ENCODE peak calls at places on chromosome 6, in five cellular contexts. One of them, this sample, is unnamed.

GRCh38 chr6:133502451-133503259 is 261.5 kb downstream of the EYA4 start:
- DNase-seq in HCT116: no peak
- DNase-seq in gastrocnemius medialis: peak
- DNase-seq in right lobe of liver: no peak
- DNase-seq in substantia nigra: no peak
- DNase-seq in this sample: no peak

GRCh38 chr6:116008470-116009229 is 52.0 kb downstream of the FRK start:
- DNase-seq in HCT116: peak
- DNase-seq in gastrocnemius medialis: no peak
- DNase-seq in right lobe of liver: no peak
- DNase-seq in substantia nigra: no peak
- DNase-seq in this sample: no peak

GRCh38 chr6:138691595-138692057 is 81.9 kb upstream of the CCDC28A start:
- DNase-seq in HCT116: peak
- DNase-seq in gastrocnemius medialis: no peak
- DNase-seq in right lobe of liver: no peak
- DNase-seq in substantia nigra: no peak
- DNase-seq in this sample: no peak

GRCh38 chr6:12715437-12715836 is 1.1 kb upstream of the PHACTR1 start:
- DNase-seq in HCT116: no peak
- DNase-seq in gastrocnemius medialis: no peak
- DNase-seq in right lobe of liver: no peak
- DNase-seq in substantia nigra: no peak
- DNase-seq in this sample: no peak

GRCh38 chr6:153130515-153131036 is 506 bp downstream of the RGS17 start:
- DNase-seq in HCT116: no peak
- DNase-seq in gastrocnemius medialis: no peak
- DNase-seq in right lobe of liver: no peak
- DNase-seq in substantia nigra: no peak
- DNase-seq in this sample: no peak

GRCh38 chr6:85396159-85396808 is 53.6 kb upstream of the NT5E start:
- DNase-seq in HCT116: no peak
- DNase-seq in gastrocnemius medialis: no peak
- DNase-seq in right lobe of liver: no peak
- DNase-seq in substantia nigra: no peak
- DNase-seq in this sample: no peak

GRCh38 chr6:1191141-1191630 is 120.7 kb upstream of the FOXQ1 start:
- DNase-seq in HCT116: no peak
- DNase-seq in gastrocnemius medialis: no peak
- DNase-seq in right lobe of liver: no peak
- DNase-seq in substantia nigra: no peak
- DNase-seq in this sample: no peak

GRCh38 chr6:134835998-134836397 is 113.9 kb downstream of the ALDH8A1 start:
- DNase-seq in HCT116: no peak
- DNase-seq in gastrocnemius medialis: no peak
- DNase-seq in right lobe of liver: no peak
- DNase-seq in substantia nigra: no peak
- DNase-seq in this sample: no peak

GRCh38 chr6:47464052-47464451 is 13.5 kb upstream of the CD2AP start:
- DNase-seq in HCT116: no peak
- DNase-seq in gastrocnemius medialis: no peak
- DNase-seq in right lobe of liver: no peak
- DNase-seq in substantia nigra: no peak
- DNase-seq in this sample: no peak

GRCh38 chr6:151680846-151681425 is 126.5 kb upstream of the ESR1 start:
- DNase-seq in HCT116: no peak
- DNase-seq in gastrocnemius medialis: no peak
- DNase-seq in right lobe of liver: no peak
- DNase-seq in substantia nigra: no peak
- DNase-seq in this sample: no peak

GRCh38 chr6:103680116-103680515 is 1179.6 kb downstream of the HACE1 start:
- DNase-seq in HCT116: no peak
- DNase-seq in gastrocnemius medialis: no peak
- DNase-seq in right lobe of liver: no peak
- DNase-seq in substantia nigra: no peak
- DNase-seq in this sample: no peak

GRCh38 chr6:125574604-125575003 is 174.8 kb upstream of the HEY2 start:
- DNase-seq in HCT116: no peak
- DNase-seq in gastrocnemius medialis: no peak
- DNase-seq in right lobe of liver: no peak
- DNase-seq in substantia nigra: no peak
- DNase-seq in this sample: no peak

GRCh38 chr6:162468326-162468725 is 259.2 kb downstream of the PRKN start:
- DNase-seq in HCT116: no peak
- DNase-seq in gastrocnemius medialis: no peak
- DNase-seq in right lobe of liver: no peak
- DNase-seq in substantia nigra: no peak
- DNase-seq in this sample: no peak

GRCh38 chr6:51753635-51754034 is 333.8 kb downstream of the PKHD1 start:
- DNase-seq in HCT116: no peak
- DNase-seq in gastrocnemius medialis: no peak
- DNase-seq in right lobe of liver: no peak
- DNase-seq in substantia nigra: no peak
- DNase-seq in this sample: peak

GRCh38 chr6:87912102-87912501 is 135.5 kb upstream of the SPACA1 start:
- DNase-seq in HCT116: no peak
- DNase-seq in gastrocnemius medialis: no peak
- DNase-seq in right lobe of liver: no peak
- DNase-seq in substantia nigra: no peak
- DNase-seq in this sample: no peak

GRCh38 chr6:47358440-47359225 is 48.9 kb upstream of the TNFRSF21 start:
- DNase-seq in HCT116: no peak
- DNase-seq in gastrocnemius medialis: no peak
- DNase-seq in right lobe of liver: no peak
- DNase-seq in substantia nigra: no peak
- DNase-seq in this sample: no peak

GRCh38 chr6:143806282-143807102 is 36.6 kb upstream of the LTV1 start:
- DNase-seq in HCT116: no peak
- DNase-seq in gastrocnemius medialis: no peak
- DNase-seq in right lobe of liver: no peak
- DNase-seq in substantia nigra: no peak
- DNase-seq in this sample: no peak

GRCh38 chr6:138105880-138106664 is 1.1 kb downstream of the PERP start:
- DNase-seq in HCT116: no peak
- DNase-seq in gastrocnemius medialis: no peak
- DNase-seq in right lobe of liver: no peak
- DNase-seq in substantia nigra: no peak
- DNase-seq in this sample: no peak

GRCh38 chr6:41488064-41488391 is 58.2 kb upstream of the FOXP4 start:
- DNase-seq in HCT116: no peak
- DNase-seq in gastrocnemius medialis: no peak
- DNase-seq in right lobe of liver: no peak
- DNase-seq in substantia nigra: no peak
- DNase-seq in this sample: no peak

GRCh38 chr6:129709909-129710721 is at the start of gene ARHGAP18:
- DNase-seq in HCT116: peak
- DNase-seq in gastrocnemius medialis: peak
- DNase-seq in right lobe of liver: peak
- DNase-seq in substantia nigra: peak
- DNase-seq in this sample: peak

GRCh38 chr6:85449818-85450577 is at the start of gene NT5E:
- DNase-seq in HCT116: no peak
- DNase-seq in gastrocnemius medialis: peak
- DNase-seq in right lobe of liver: peak
- DNase-seq in substantia nigra: peak
- DNase-seq in this sample: no peak

GRCh38 chr6:4936681-4937041 is 67.2 kb downstream of the RPP40 start:
- DNase-seq in HCT116: no peak
- DNase-seq in gastrocnemius medialis: no peak
- DNase-seq in right lobe of liver: no peak
- DNase-seq in substantia nigra: no peak
- DNase-seq in this sample: no peak

GRCh38 chr6:13463327-13463717 is 24.1 kb downstream of the GFOD1 start:
- DNase-seq in HCT116: no peak
- DNase-seq in gastrocnemius medialis: no peak
- DNase-seq in right lobe of liver: no peak
- DNase-seq in substantia nigra: no peak
- DNase-seq in this sample: no peak

GRCh38 chr6:37680668-37681067 is 17.0 kb downstream of the MDGA1 start:
- DNase-seq in HCT116: no peak
- DNase-seq in gastrocnemius medialis: peak
- DNase-seq in right lobe of liver: no peak
- DNase-seq in substantia nigra: peak
- DNase-seq in this sample: no peak

GRCh38 chr6:82954937-82955577 is 110.6 kb downstream of the UBE3D start:
- DNase-seq in HCT116: no peak
- DNase-seq in gastrocnemius medialis: no peak
- DNase-seq in right lobe of liver: no peak
- DNase-seq in substantia nigra: no peak
- DNase-seq in this sample: no peak

DNA sequence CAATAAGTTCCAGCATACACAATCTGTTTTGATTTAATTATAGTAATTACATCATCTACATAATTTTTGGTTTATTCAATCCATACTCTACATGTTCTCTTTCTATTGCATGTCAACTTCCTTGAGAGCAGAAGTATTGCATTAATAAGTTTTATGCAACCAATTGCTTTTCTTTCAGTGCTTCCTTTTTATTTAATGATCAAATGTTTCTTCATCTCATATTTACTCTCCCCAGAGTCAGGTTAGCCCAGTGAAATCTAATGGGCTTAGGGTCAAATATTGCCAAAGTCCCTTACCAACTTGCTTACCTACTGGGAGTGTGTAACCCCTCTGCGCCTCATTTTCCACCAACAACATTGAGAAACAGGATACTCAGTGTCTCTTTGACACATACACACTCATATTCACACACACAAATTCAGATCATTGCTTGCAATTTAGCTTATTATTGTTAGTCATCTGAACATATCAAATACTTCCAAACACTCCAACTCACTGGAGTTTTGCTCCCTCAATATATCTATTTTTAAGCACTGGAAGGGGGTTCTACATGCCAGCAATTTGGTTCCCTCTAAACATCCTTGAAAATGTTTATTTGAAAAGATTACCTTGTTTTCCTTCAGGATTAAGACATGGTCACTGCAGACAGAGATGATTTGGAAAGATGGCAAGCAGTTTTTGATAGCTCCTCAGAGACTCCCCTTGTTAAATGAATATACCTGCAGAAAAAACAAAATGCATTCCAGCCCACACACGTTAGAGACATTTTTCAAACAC is 424.2 kb upstream of the MARCKS start:
- DNase-seq in HCT116: no peak
- DNase-seq in gastrocnemius medialis: no peak
- DNase-seq in right lobe of liver: no peak
- DNase-seq in substantia nigra: no peak
- DNase-seq in this sample: no peak
- H3K27ac ChIP-seq in HCT116: no peak
- H3K27ac ChIP-seq in gastrocnemius medialis: no peak
- H3K27ac ChIP-seq in right lobe of liver: peak
- H3K27ac ChIP-seq in substantia nigra: no peak
- H3K27ac ChIP-seq in this sample: no peak

GRCh38 chr6:15456422-15456821 is 206.4 kb downstream of the DTNBP1 start:
- DNase-seq in HCT116: no peak
- DNase-seq in gastrocnemius medialis: no peak
- DNase-seq in right lobe of liver: no peak
- DNase-seq in substantia nigra: no peak
- DNase-seq in this sample: no peak

GRCh38 chr6:15461127-15461944 is 201.5 kb downstream of the DTNBP1 start:
- DNase-seq in HCT116: no peak
- DNase-seq in gastrocnemius medialis: no peak
- DNase-seq in right lobe of liver: no peak
- DNase-seq in substantia nigra: no peak
- DNase-seq in this sample: no peak

GRCh38 chr6:15460110-15460727 is 202.6 kb downstream of the DTNBP1 start:
- DNase-seq in HCT116: no peak
- DNase-seq in gastrocnemius medialis: no peak
- DNase-seq in right lobe of liver: no peak
- DNase-seq in substantia nigra: no peak
- DNase-seq in this sample: no peak

GRCh38 chr6:15457121-15457646 is 205.6 kb downstream of the DTNBP1 start:
- DNase-seq in HCT116: no peak
- DNase-seq in gastrocnemius medialis: no peak
- DNase-seq in right lobe of liver: no peak
- DNase-seq in substantia nigra: no peak
- DNase-seq in this sample: no peak

GRCh38 chr6:15457903-15458530 is 204.8 kb downstream of the DTNBP1 start:
- DNase-seq in HCT116: no peak
- DNase-seq in gastrocnemius medialis: no peak
- DNase-seq in right lobe of liver: no peak
- DNase-seq in substantia nigra: no peak
- DNase-seq in this sample: no peak
- H3K27ac ChIP-seq in HCT116: no peak
- H3K27ac ChIP-seq in gastrocnemius medialis: no peak
- H3K27ac ChIP-seq in right lobe of liver: no peak
- H3K27ac ChIP-seq in substantia nigra: no peak
- H3K27ac ChIP-seq in this sample: no peak

GRCh38 chr6:166774770-166775169 is 147.7 kb upstream of the RPS6KA2 start:
- DNase-seq in HCT116: no peak
- DNase-seq in gastrocnemius medialis: no peak
- DNase-seq in right lobe of liver: no peak
- DNase-seq in substantia nigra: no peak
- DNase-seq in this sample: no peak

GRCh38 chr6:166775180-166775922 is 148.3 kb upstream of the RPS6KA2 start:
- DNase-seq in HCT116: peak
- DNase-seq in gastrocnemius medialis: no peak
- DNase-seq in right lobe of liver: peak
- DNase-seq in substantia nigra: peak
- DNase-seq in this sample: peak

GRCh38 chr6:166772518-166772917 is 145.5 kb upstream of the RPS6KA2 start:
- DNase-seq in HCT116: no peak
- DNase-seq in gastrocnemius medialis: no peak
- DNase-seq in right lobe of liver: no peak
- DNase-seq in substantia nigra: no peak
- DNase-seq in this sample: no peak

GRCh38 chr6:166775923-166776220 is 148.8 kb upstream of the RPS6KA2 start:
- DNase-seq in HCT116: no peak
- DNase-seq in gastrocnemius medialis: no peak
- DNase-seq in right lobe of liver: no peak
- DNase-seq in substantia nigra: no peak
- DNase-seq in this sample: no peak

GRCh38 chr6:166774292-166774691 is 147.2 kb upstream of the RPS6KA2 start:
- DNase-seq in HCT116: no peak
- DNase-seq in gastrocnemius medialis: no peak
- DNase-seq in right lobe of liver: no peak
- DNase-seq in substantia nigra: no peak
- DNase-seq in this sample: no peak
- H3K27ac ChIP-seq in HCT116: no peak
- H3K27ac ChIP-seq in gastrocnemius medialis: no peak
- H3K27ac ChIP-seq in right lobe of liver: no peak
- H3K27ac ChIP-seq in substantia nigra: no peak
- H3K27ac ChIP-seq in this sample: no peak

GRCh38 chr6:16333580-16333979 is 95.2 kb downstream of the GMPR start:
- DNase-seq in HCT116: no peak
- DNase-seq in gastrocnemius medialis: no peak
- DNase-seq in right lobe of liver: no peak
- DNase-seq in substantia nigra: no peak
- DNase-seq in this sample: no peak

GRCh38 chr6:16334671-16335070 is 96.3 kb downstream of the GMPR start:
- DNase-seq in HCT116: no peak
- DNase-seq in gastrocnemius medialis: peak
- DNase-seq in right lobe of liver: no peak
- DNase-seq in substantia nigra: no peak
- DNase-seq in this sample: no peak

GRCh38 chr6:16336056-16336810 is 97.8 kb downstream of the GMPR start:
- DNase-seq in HCT116: no peak
- DNase-seq in gastrocnemius medialis: no peak
- DNase-seq in right lobe of liver: no peak
- DNase-seq in substantia nigra: no peak
- DNase-seq in this sample: no peak

GRCh38 chr6:16337280-16337975 is 99.0 kb downstream of the GMPR start:
- DNase-seq in HCT116: no peak
- DNase-seq in gastrocnemius medialis: peak
- DNase-seq in right lobe of liver: peak
- DNase-seq in substantia nigra: peak
- DNase-seq in this sample: no peak

GRCh38 chr6:16335176-16335575 is 96.8 kb downstream of the GMPR start:
- DNase-seq in HCT116: no peak
- DNase-seq in gastrocnemius medialis: no peak
- DNase-seq in right lobe of liver: no peak
- DNase-seq in substantia nigra: no peak
- DNase-seq in this sample: no peak
- H3K27ac ChIP-seq in HCT116: no peak
- H3K27ac ChIP-seq in gastrocnemius medialis: peak
- H3K27ac ChIP-seq in right lobe of liver: peak
- H3K27ac ChIP-seq in substantia nigra: no peak
- H3K27ac ChIP-seq in this sample: no peak